ENCODE peak calls at places on chromosomes 11 and 22, in eight cellular contexts. G is RCC 7860; J is stimulated activated naive CD8-positive, alpha-beta T cell treated with anti-CD3 and anti-CD28 coated beads, Interleukin-15, amount 100 ng/mL, for 72 hours; W is NCI-H82; Z is cardiac fibroblast; R is KBM-7; O is foreskin keratinocyte; V is activated CD8-positive, alpha-beta memory T cell treated with anti-CD3 and anti-CD28 coated beads for 1 hour. Q is an unnamed sample.
A peak's percentile ranks its signal among the peaks of the same experiment; 100 is the strongest.

GRCh38 chr11:62632492-62632891 is 10.7 kb upstream of the B3GAT3 start:
- DNase-seq in G (no peak), J (no peak), W (no peak), Z (no peak), R (no peak), O (no peak), V (no peak), Q (no peak)

GRCh38 chr11:98090861-98091575 is 929.7 kb upstream of the CNTN5 start:
- DNase-seq in G (no peak), J (no peak), W (no peak), Z (peak; percentile 64), R (no peak), O (no peak), V (no peak), Q (no peak)

GRCh38 chr11:24312464-24313238 is 184.2 kb upstream of the LUZP2 start:
- DNase-seq in G (no peak), J (no peak), W (no peak), Z (peak; percentile 84), R (no peak), O (no peak), V (no peak), Q (no peak)

GRCh38 chr22:37166675-37167066 is 17.0 kb upstream of the IL2RB start:
- DNase-seq in G (peak; percentile 62), J (peak; percentile 84), W (peak; percentile 73), Z (peak; percentile 82), R (peak; percentile 90), O (no peak), V (peak; percentile 74), Q (peak; percentile 83)

GRCh38 chr22:24410110-24410856 is 17.1 kb upstream of the ADORA2A start:
- DNase-seq in G (no peak), J (peak; percentile 64), W (no peak), Z (peak; percentile 37), R (no peak), O (no peak), V (no peak), Q (no peak)

GRCh38 chr11:1116666-1117390 is 40.9 kb upstream of the MUC5AC start:
- DNase-seq in G (no peak), J (no peak), W (no peak), Z (no peak), R (no peak), O (no peak), V (no peak), Q (no peak)

GRCh38 chr22:24588370-24588755 is 4.5 kb downstream of the LRRC75B start:
- DNase-seq in G (no peak), J (no peak), W (no peak), Z (peak; percentile 32), R (no peak), O (no peak), V (no peak), Q (no peak)

GRCh38 chr11:110430267-110431211 is 791 bp downstream of the FDX1 start:
- DNase-seq in G (no peak), J (peak; percentile 56), W (peak; percentile 51), Z (peak; percentile 61), R (peak; percentile 49), O (no peak), V (no peak), Q (no peak)

GRCh38 chr22:26893711-26894110 is 236.3 kb downstream of the MIAT start:
- DNase-seq in G (no peak), J (no peak), W (no peak), Z (no peak), R (no peak), O (no peak), V (no peak), Q (no peak)

GRCh38 chr11:69131644-69132300 is 24.0 kb upstream of the SMIM38 start:
- DNase-seq in G (peak; percentile 69), J (no peak), W (peak; percentile 68), Z (peak; percentile 78), R (no peak), O (peak; percentile 48), V (no peak), Q (peak; percentile 76)

GRCh38 chr22:27880778-27881394 is 38.2 kb downstream of the PITPNB start:
- DNase-seq in G (peak; percentile 24), J (no peak), W (peak; percentile 71), Z (peak; percentile 87), R (peak; percentile 69), O (no peak), V (no peak), Q (peak; percentile 32)

GRCh38 chr11:64121637-64122410 is 44.1 kb downstream of the MACROD1 start:
- DNase-seq in G (peak; percentile 76), J (no peak), W (no peak), Z (peak; percentile 49), R (no peak), O (peak; percentile 66), V (no peak), Q (no peak)

GRCh38 chr11:37841016-37841415 is 1243.0 kb upstream of the RAG2 start:
- DNase-seq in G (no peak), J (no peak), W (no peak), Z (no peak), R (no peak), O (no peak), V (no peak), Q (no peak)

GRCh38 chr11:86408845-86409244 is 34.2 kb downstream of the CCDC81 start:
- DNase-seq in G (no peak), J (no peak), W (no peak), Z (no peak), R (no peak), O (no peak), V (no peak), Q (no peak)

GRCh38 chr22:36461665-36462474 is 19.6 kb downstream of the TXN2 start:
- DNase-seq in G (peak; percentile 98), J (no peak), W (peak; percentile 12), Z (peak; percentile 80), R (no peak), O (peak; percentile 90), V (no peak), Q (no peak)

GRCh38 chr11:27754035-27755017 is 54.1 kb upstream of the BDNF start:
- DNase-seq in G (peak; percentile 95), J (no peak), W (no peak), Z (no peak), R (no peak), O (no peak), V (no peak), Q (no peak)

GRCh38 chr11:130477646-130478203 is 29.3 kb downstream of the ADAMTS15 start:
- DNase-seq in G (peak; percentile 59), J (no peak), W (no peak), Z (peak; percentile 55), R (no peak), O (no peak), V (no peak), Q (no peak)

GRCh38 chr11:66282468-66283455 is 4.8 kb downstream of the CNIH2 start:
- DNase-seq in G (peak; percentile 85), J (peak; percentile 98), W (peak; percentile 98), Z (peak; percentile 97), R (peak; percentile 99), O (peak; percentile 60), V (peak; percentile 99), Q (peak; percentile 98)

GRCh38 chr11:74672956-74673895 is 58.0 kb downstream of the CHRDL2 start:
- DNase-seq in G (peak; percentile 98), J (no peak), W (peak; percentile 49), Z (peak; percentile 98), R (no peak), O (no peak), V (no peak), Q (no peak)

GRCh38 chr22:48953103-48953720 is 874.5 kb downstream of the BRD1 start:
- DNase-seq in G (no peak), J (no peak), W (no peak), Z (no peak), R (no peak), O (no peak), V (no peak), Q (no peak)

GRCh38 chr11:35994421-35994820 is 50.6 kb downstream of the LDLRAD3 start:
- DNase-seq in G (no peak), J (peak; percentile 11), W (no peak), Z (no peak), R (no peak), O (no peak), V (no peak), Q (no peak)

GRCh38 chr11:62788991-62789390 is 1.8 kb downstream of the TMEM179B start:
- DNase-seq in G (no peak), J (no peak), W (peak; percentile 5), Z (no peak), R (no peak), O (no peak), V (no peak), Q (no peak)

GRCh38 chr22:17823226-17823625 is 49.0 kb upstream of the BID start:
- DNase-seq in G (no peak), J (no peak), W (no peak), Z (no peak), R (no peak), O (no peak), V (no peak), Q (no peak)

GRCh38 chr11:91932151-91932821 is 292.3 kb upstream of the FAT3 start:
- DNase-seq in G (no peak), J (no peak), W (no peak), Z (no peak), R (no peak), O (no peak), V (no peak), Q (no peak)

GRCh38 chr22:44677299-44678244 is 24.4 kb upstream of the PRR5 start:
- DNase-seq in G (no peak), J (no peak), W (no peak), Z (no peak), R (no peak), O (no peak), V (no peak), Q (no peak)

GRCh38 chr11:35859311-35859710 is 84.6 kb upstream of the LDLRAD3 start:
- DNase-seq in G (peak; percentile 4), J (no peak), W (no peak), Z (peak; percentile 26), R (no peak), O (no peak), V (no peak), Q (no peak)

GRCh38 chr22:17638182-17638431 is 450 bp upstream of the BCL2L13 start:
- DNase-seq in G (no peak), J (no peak), W (peak; percentile 76), Z (no peak), R (no peak), O (peak; percentile 72), V (no peak), Q (peak; percentile 60)

GRCh38 chr22:24730864-24731263 is 43.7 kb downstream of the PIWIL3 start:
- DNase-seq in G (peak; percentile 27), J (no peak), W (no peak), Z (no peak), R (no peak), O (no peak), V (no peak), Q (no peak)

Q was measured in WERI-Rb-1.